ENCODE peak calls at places on chromosomes 3 and 15, in six cellular contexts. One of them, this sample, is unnamed.

GRCh38 chr15:66025972-66026371 is 156.7 kb downstream of the RAB11A start:
- DNase-seq in COR-L47: no peak
- DNase-seq in uterus: no peak
- DNase-seq in WTC11: peak
- DNase-seq in DMS 273 treated with DMSO at 0.1 percent for 48 hours: no peak
- DNase-seq in left kidney: peak
- DNase-seq in this sample: no peak

GRCh38 chr3:57956119-57956832 is 51.9 kb upstream of the FLNB start:
- DNase-seq in uterus: no peak
- DNase-seq in COR-L47: no peak
- DNase-seq in WTC11: no peak
- DNase-seq in DMS 273 treated with DMSO at 0.1 percent for 48 hours: no peak
- DNase-seq in left kidney: no peak
- DNase-seq in this sample: peak

GRCh38 chr15:44813231-44813630 is 76.9 kb downstream of the TRIM69 start:
- DNase-seq in COR-L47: peak
- DNase-seq in uterus: no peak
- DNase-seq in WTC11: no peak
- DNase-seq in left kidney: no peak
- DNase-seq in DMS 273 treated with DMSO at 0.1 percent for 48 hours: no peak
- DNase-seq in this sample: no peak

GRCh38 chr3:128072454-128073184 is 20.4 kb downstream of the SEC61A1 start:
- DNase-seq in DMS 273 treated with DMSO at 0.1 percent for 48 hours: no peak
- DNase-seq in WTC11: no peak
- DNase-seq in uterus: no peak
- DNase-seq in COR-L47: no peak
- DNase-seq in left kidney: no peak
- DNase-seq in this sample: no peak

GRCh38 chr3:127445581-127446368 is 144.8 kb downstream of the TPRA1 start:
- DNase-seq in COR-L47: no peak
- DNase-seq in uterus: no peak
- DNase-seq in DMS 273 treated with DMSO at 0.1 percent for 48 hours: no peak
- DNase-seq in WTC11: peak
- DNase-seq in left kidney: no peak
- DNase-seq in this sample: no peak

GRCh38 chr3:31014317-31015040 is 120.0 kb upstream of the GADL1 start:
- DNase-seq in DMS 273 treated with DMSO at 0.1 percent for 48 hours: no peak
- DNase-seq in WTC11: no peak
- DNase-seq in uterus: no peak
- DNase-seq in COR-L47: no peak
- DNase-seq in left kidney: no peak
- DNase-seq in this sample: peak

GRCh38 chr15:88681610-88682221 is 42.9 kb downstream of the ISG20 start:
- DNase-seq in COR-L47: no peak
- DNase-seq in uterus: no peak
- DNase-seq in DMS 273 treated with DMSO at 0.1 percent for 48 hours: no peak
- DNase-seq in WTC11: no peak
- DNase-seq in left kidney: peak
- DNase-seq in this sample: no peak

GRCh38 chr3:126827121-126827520 is 123.1 kb downstream of the CHCHD6 start:
- DNase-seq in WTC11: no peak
- DNase-seq in COR-L47: no peak
- DNase-seq in uterus: no peak
- DNase-seq in DMS 273 treated with DMSO at 0.1 percent for 48 hours: no peak
- DNase-seq in left kidney: no peak
- DNase-seq in this sample: peak

GRCh38 chr15:82045179-82045891 is 483 bp downstream of the MEX3B start:
- DNase-seq in COR-L47: peak
- DNase-seq in DMS 273 treated with DMSO at 0.1 percent for 48 hours: no peak
- DNase-seq in WTC11: peak
- DNase-seq in uterus: peak
- DNase-seq in left kidney: peak
- DNase-seq in this sample: peak

GRCh38 chr3:118990818-118991560 is 43.7 kb downstream of the IGSF11 start:
- DNase-seq in WTC11: no peak
- DNase-seq in uterus: no peak
- DNase-seq in COR-L47: no peak
- DNase-seq in DMS 273 treated with DMSO at 0.1 percent for 48 hours: no peak
- DNase-seq in left kidney: no peak
- DNase-seq in this sample: no peak

GRCh38 chr15:66779331-66780009 is 77.4 kb downstream of the SMAD6 start:
- DNase-seq in WTC11: no peak
- DNase-seq in left kidney: no peak
- DNase-seq in COR-L47: no peak
- DNase-seq in DMS 273 treated with DMSO at 0.1 percent for 48 hours: no peak
- DNase-seq in uterus: no peak
- DNase-seq in this sample: no peak

GRCh38 chr15:52256366-52256765 is 39.2 kb downstream of the MYO5C start:
- DNase-seq in COR-L47: peak
- DNase-seq in DMS 273 treated with DMSO at 0.1 percent for 48 hours: peak
- DNase-seq in uterus: peak
- DNase-seq in left kidney: peak
- DNase-seq in WTC11: peak
- DNase-seq in this sample: peak

GRCh38 chr3:172520332-172520831 is 2.8 kb downstream of the TNFSF10 start:
- DNase-seq in DMS 273 treated with DMSO at 0.1 percent for 48 hours: no peak
- DNase-seq in COR-L47: no peak
- DNase-seq in WTC11: no peak
- DNase-seq in uterus: no peak
- DNase-seq in left kidney: no peak
- DNase-seq in this sample: peak

GRCh38 chr3:196645091-196645490 is 5.6 kb downstream of the NRROS start:
- DNase-seq in left kidney: no peak
- DNase-seq in uterus: no peak
- DNase-seq in COR-L47: no peak
- DNase-seq in DMS 273 treated with DMSO at 0.1 percent for 48 hours: no peak
- DNase-seq in WTC11: no peak
- DNase-seq in this sample: no peak

GRCh38 chr15:100844167-100844566 is 35.5 kb upstream of the ALDH1A3 start:
- DNase-seq in left kidney: no peak
- DNase-seq in uterus: no peak
- DNase-seq in WTC11: no peak
- DNase-seq in COR-L47: no peak
- DNase-seq in DMS 273 treated with DMSO at 0.1 percent for 48 hours: no peak
- DNase-seq in this sample: no peak

GRCh38 chr15:66293419-66294156 is at the start of gene DIS3L:
- DNase-seq in WTC11: peak
- DNase-seq in COR-L47: peak
- DNase-seq in uterus: peak
- DNase-seq in DMS 273 treated with DMSO at 0.1 percent for 48 hours: no peak
- DNase-seq in left kidney: peak
- DNase-seq in this sample: peak

GRCh38 chr3:194832346-194833104 is 146.8 kb downstream of the FAM43A start:
- DNase-seq in uterus: no peak
- DNase-seq in left kidney: no peak
- DNase-seq in DMS 273 treated with DMSO at 0.1 percent for 48 hours: no peak
- DNase-seq in WTC11: no peak
- DNase-seq in COR-L47: no peak
- DNase-seq in this sample: peak

GRCh38 chr15:33195283-33195682 is 769 bp upstream of the FMN1 start:
- DNase-seq in DMS 273 treated with DMSO at 0.1 percent for 48 hours: no peak
- DNase-seq in WTC11: no peak
- DNase-seq in COR-L47: no peak
- DNase-seq in left kidney: no peak
- DNase-seq in uterus: no peak
- DNase-seq in this sample: peak

GRCh38 chr3:31448035-31448881 is 84.5 kb upstream of the STT3B start:
- DNase-seq in left kidney: no peak
- DNase-seq in uterus: no peak
- DNase-seq in COR-L47: peak
- DNase-seq in WTC11: peak
- DNase-seq in DMS 273 treated with DMSO at 0.1 percent for 48 hours: no peak
- DNase-seq in this sample: peak

GRCh38 chr3:56219894-56220805 is 248.1 kb downstream of the ERC2 start:
- DNase-seq in left kidney: peak
- DNase-seq in DMS 273 treated with DMSO at 0.1 percent for 48 hours: no peak
- DNase-seq in WTC11: no peak
- DNase-seq in uterus: no peak
- DNase-seq in COR-L47: no peak
- DNase-seq in this sample: no peak

GRCh38 chr3:154783053-154784037 is 296.8 kb upstream of the MME start:
- DNase-seq in uterus: no peak
- DNase-seq in left kidney: no peak
- DNase-seq in WTC11: no peak
- DNase-seq in DMS 273 treated with DMSO at 0.1 percent for 48 hours: no peak
- DNase-seq in COR-L47: no peak
- DNase-seq in this sample: no peak

GRCh38 chr3:57689367-57690053 is 3.4 kb downstream of the DENND6A start:
- DNase-seq in left kidney: no peak
- DNase-seq in DMS 273 treated with DMSO at 0.1 percent for 48 hours: no peak
- DNase-seq in COR-L47: no peak
- DNase-seq in uterus: no peak
- DNase-seq in WTC11: no peak
- DNase-seq in this sample: no peak

GRCh38 chr15:40247406-40247971 is 8.6 kb downstream of the PAK6 start:
- DNase-seq in uterus: no peak
- DNase-seq in left kidney: no peak
- DNase-seq in DMS 273 treated with DMSO at 0.1 percent for 48 hours: no peak
- DNase-seq in COR-L47: no peak
- DNase-seq in WTC11: no peak
- DNase-seq in this sample: no peak

GRCh38 chr15:51223771-51224229 is 114.6 kb downstream of the CYP19A1 start:
- DNase-seq in COR-L47: no peak
- DNase-seq in uterus: no peak
- DNase-seq in left kidney: no peak
- DNase-seq in WTC11: no peak
- DNase-seq in DMS 273 treated with DMSO at 0.1 percent for 48 hours: no peak
- DNase-seq in this sample: peak

GRCh38 chr3:195241592-195242355 is 29.2 kb downstream of the XXYLT1 start:
- DNase-seq in left kidney: peak
- DNase-seq in DMS 273 treated with DMSO at 0.1 percent for 48 hours: no peak
- DNase-seq in WTC11: no peak
- DNase-seq in uterus: peak
- DNase-seq in COR-L47: no peak
- DNase-seq in this sample: no peak

GRCh38 chr3:111087924-111088469 is 16.4 kb downstream of the NECTIN3 start:
- DNase-seq in DMS 273 treated with DMSO at 0.1 percent for 48 hours: peak
- DNase-seq in COR-L47: no peak
- DNase-seq in uterus: no peak
- DNase-seq in WTC11: no peak
- DNase-seq in left kidney: peak
- DNase-seq in this sample: no peak

GRCh38 chr15:39358441-39359041 is 222.3 kb upstream of the THBS1 start:
- DNase-seq in uterus: peak
- DNase-seq in DMS 273 treated with DMSO at 0.1 percent for 48 hours: no peak
- DNase-seq in COR-L47: no peak
- DNase-seq in left kidney: peak
- DNase-seq in WTC11: no peak
- DNase-seq in this sample: peak

GRCh38 chr3:12253944-12254343 is 34.9 kb upstream of the PPARG start:
- DNase-seq in DMS 273 treated with DMSO at 0.1 percent for 48 hours: no peak
- DNase-seq in left kidney: no peak
- DNase-seq in COR-L47: no peak
- DNase-seq in WTC11: no peak
- DNase-seq in uterus: no peak
- DNase-seq in this sample: no peak

GRCh38 chr3:37494206-37494605 is 319.8 kb upstream of the LRRFIP2 start:
- DNase-seq in left kidney: no peak
- DNase-seq in WTC11: no peak
- DNase-seq in DMS 273 treated with DMSO at 0.1 percent for 48 hours: no peak
- DNase-seq in uterus: no peak
- DNase-seq in COR-L47: no peak
- DNase-seq in this sample: no peak

GRCh38 chr3:171054231-171054630 is 27.7 kb upstream of the SLC2A2 start:
- DNase-seq in left kidney: no peak
- DNase-seq in WTC11: no peak
- DNase-seq in DMS 273 treated with DMSO at 0.1 percent for 48 hours: no peak
- DNase-seq in COR-L47: no peak
- DNase-seq in uterus: no peak
- DNase-seq in this sample: no peak

GRCh38 chr3:31934866-31935265 is 46.2 kb downstream of the OSBPL10 start:
- DNase-seq in WTC11: no peak
- DNase-seq in left kidney: peak
- DNase-seq in uterus: no peak
- DNase-seq in DMS 273 treated with DMSO at 0.1 percent for 48 hours: no peak
- DNase-seq in COR-L47: no peak
- DNase-seq in this sample: no peak

GRCh38 chr3:53726654-53727053 is 119.6 kb downstream of the CHDH start:
- DNase-seq in uterus: no peak
- DNase-seq in left kidney: peak
- DNase-seq in WTC11: no peak
- DNase-seq in DMS 273 treated with DMSO at 0.1 percent for 48 hours: no peak
- DNase-seq in COR-L47: no peak
- DNase-seq in this sample: no peak

GRCh38 chr3:114649331-114649730 is 355.5 kb downstream of the TIGIT start:
- DNase-seq in DMS 273 treated with DMSO at 0.1 percent for 48 hours: no peak
- DNase-seq in WTC11: no peak
- DNase-seq in left kidney: no peak
- DNase-seq in COR-L47: no peak
- DNase-seq in uterus: no peak
- DNase-seq in this sample: peak

This sample was measured in fibroblast of mammary gland.